ENCODE peak calls at places on chromosomes 2 and 18, in seven cellular contexts. V is caudate nucleus; S is cardiac muscle cell; G is stimulated activated CD4-positive, alpha-beta T cell treated with anti-CD3 and anti-CD28 coated beads, Interleukin-1b, Interleukin-23, amount 100 ng/mL, for 1 hour; A is NCI-H1694; C is HT1080; L is GM20000. O is an unnamed sample.

GRCh38 chr2:81481994-81482368 is 1177.4 kb upstream of the LRRTM1 start:
- DNase-seq in V (no peak), S (no peak), G (no peak), A (peak; percentile 51), C (peak; percentile 68), L (no peak), O (no peak)

GRCh38 chr2:173759959-173760358 is 205.2 kb downstream of the SP3 start:
- DNase-seq in V (no peak), S (no peak), G (no peak), A (no peak), C (no peak), L (no peak), O (no peak)

GRCh38 chr2:140696449-140696848 is 1434.4 kb downstream of the LRP1B start:
- DNase-seq in V (no peak), S (no peak), G (no peak), A (no peak), C (no peak), L (no peak), O (peak; percentile 31)

GRCh38 chr2:11729362-11730212 is 16.8 kb upstream of the LPIN1 start:
- DNase-seq in V (no peak), S (no peak), G (no peak), A (no peak), C (no peak), L (no peak), O (no peak)

GRCh38 chr18:3816601-3817363 is 366.8 kb downstream of the TGIF1 start:
- DNase-seq in V (no peak), S (no peak), G (no peak), A (no peak), C (peak; percentile 84), L (no peak), O (peak; percentile 22)

GRCh38 chr2:134413430-134413829 is 159.6 kb downstream of the MGAT5 start:
- DNase-seq in V (no peak), S (no peak), G (no peak), A (no peak), C (no peak), L (no peak), O (no peak)

GRCh38 chr2:205637779-205638503 is 44.4 kb upstream of the NRP2 start:
- DNase-seq in V (no peak), S (no peak), G (no peak), A (no peak), C (peak; percentile 37), L (no peak), O (no peak)

GRCh38 chr2:214630402-214631035 is 179.0 kb downstream of the BARD1 start:
- DNase-seq in V (no peak), S (no peak), G (no peak), A (no peak), C (peak; percentile 6), L (no peak), O (no peak)

GRCh38 chr2:180555391-180555965 is 424.9 kb upstream of the UBE2E3 start:
- DNase-seq in V (no peak), S (no peak), G (no peak), A (no peak), C (no peak), L (no peak), O (no peak)

GRCh38 chr2:224802407-224802806 is 86.2 kb upstream of the CCDC195 start:
- DNase-seq in V (no peak), S (no peak), G (no peak), A (no peak), C (peak; percentile 65), L (no peak), O (no peak)

GRCh38 chr18:23143059-23143831 is 8.0 kb downstream of the CABLES1 start:
- DNase-seq in V (no peak), S (no peak), G (no peak), A (no peak), C (peak; percentile 42), L (no peak), O (no peak)

GRCh38 chr2:6372317-6372903 is 493.3 kb downstream of the CMPK2 start:
- DNase-seq in V (no peak), S (no peak), G (no peak), A (no peak), C (peak; percentile 77), L (no peak), O (peak; percentile 22)

GRCh38 chr2:10360460-10361219 is 57.9 kb downstream of the HPCAL1 start:
- DNase-seq in V (no peak), S (no peak), G (no peak), A (no peak), C (no peak), L (no peak), O (no peak)

GRCh38 chr2:208092093-208092832 is 32.1 kb downstream of the CRYGD start:
- DNase-seq in V (no peak), S (no peak), G (no peak), A (no peak), C (no peak), L (no peak), O (no peak)

GRCh38 chr18:6113650-6114049 is 218.3 kb upstream of the TMEM200C start:
- DNase-seq in V (no peak), S (no peak), G (no peak), A (no peak), C (no peak), L (no peak), O (no peak)

GRCh38 chr18:44682181-44682870 is 1.6 kb downstream of the SETBP1 start:
- DNase-seq in V (no peak), S (peak; percentile 38), G (no peak), A (no peak), C (no peak), L (peak; percentile 35), O (no peak)

GRCh38 chr2:6823111-6823510 is 42.6 kb downstream of the CMPK2 start:
- DNase-seq in V (no peak), S (no peak), G (no peak), A (no peak), C (no peak), L (no peak), O (no peak)

GRCh38 chr2:29281585-29281984 is 166.4 kb downstream of the CLIP4 start:
- DNase-seq in V (peak; percentile 28), S (no peak), G (no peak), A (no peak), C (peak; percentile 78), L (no peak), O (peak; percentile 27)

GRCh38 chr2:234550511-234551107 is 53.7 kb upstream of the ARL4C start:
- DNase-seq in V (peak; percentile 6), S (peak; percentile 79), G (peak; percentile 18), A (peak; percentile 45), C (peak; percentile 80), L (peak; percentile 71), O (peak; percentile 63)

GRCh38 chr2:100655446-100655845 is 92.7 kb downstream of the PDCL3 start:
- DNase-seq in V (no peak), S (no peak), G (no peak), A (no peak), C (no peak), L (no peak), O (no peak)

GRCh38 chr2:74414913-74415761 is 6.3 kb downstream of the C2orf81 start:
- DNase-seq in V (peak; percentile 54), S (no peak), G (no peak), A (no peak), C (no peak), L (peak; percentile 67), O (no peak)

GRCh38 chr2:166417669-166418068 is 41.9 kb upstream of the SCN9A start:
- DNase-seq in V (no peak), S (no peak), G (no peak), A (peak; percentile 36), C (peak; percentile 23), L (no peak), O (peak; percentile 58)

GRCh38 chr2:46460991-46461715 is 18.2 kb upstream of the TMEM247 start:
- DNase-seq in V (peak; percentile 48), S (peak; percentile 71), G (peak; percentile 65), A (peak; percentile 10), C (peak; percentile 59), L (peak; percentile 70), O (peak; percentile 66)

GRCh38 chr2:31354837-31355236 is 59.7 kb downstream of the XDH start:
- DNase-seq in V (no peak), S (no peak), G (no peak), A (no peak), C (peak; percentile 46), L (no peak), O (peak; percentile 51)

GRCh38 chr18:24809173-24809955 is 348.9 kb downstream of the HRH4 start:
- DNase-seq in V (no peak), S (no peak), G (no peak), A (no peak), C (no peak), L (no peak), O (no peak)

GRCh38 chr2:218259099-218259921 is 1.5 kb upstream of the GPBAR1 start:
- DNase-seq in V (no peak), S (peak; percentile 75), G (no peak), A (no peak), C (peak; percentile 43), L (no peak), O (no peak)

GRCh38 chr2:162244559-162245031 is 1.4 kb upstream of the FAP start:
- DNase-seq in V (no peak), S (no peak), G (no peak), A (no peak), C (peak; percentile 90), L (no peak), O (peak; percentile 53)

GRCh38 chr2:38076710-38077430 is 919 bp upstream of the CYP1B1 start:
- DNase-seq in V (no peak), S (peak; percentile 74), G (peak; percentile 35), A (peak; percentile 74), C (no peak), L (peak; percentile 89), O (peak; percentile 78)

GRCh38 chr2:43879261-43879660 is 40.5 kb downstream of the ABCG8 start:
- DNase-seq in V (no peak), S (no peak), G (no peak), A (no peak), C (peak; percentile 39), L (no peak), O (no peak)

O was measured in A549.